ENCODE peak calls at places on chromosomes 13 and 19, in ten cellular contexts. One of them, this sample, is unnamed.

GRCh38 chr19:29326849-29327840 is 114.2 kb upstream of the UQCRFS1 start:
- DNase-seq in PC-3: no peak
- DNase-seq in cardiac fibroblast: no peak
- DNase-seq in neural progenitor cell: no peak
- DNase-seq in epithelial cell of esophagus: no peak
- DNase-seq in upper lobe of right lung: no peak
- DNase-seq in endodermal cell: peak
- DNase-seq in gastrocnemius medialis: no peak
- DNase-seq in neuronal stem cell: no peak
- DNase-seq in naive thymus-derived CD4-positive, alpha-beta T cell: no peak
- DNase-seq in this sample: no peak

GRCh38 chr19:49977846-49978245 is 16.9 kb upstream of the SIGLEC11 start:
- DNase-seq in neuronal stem cell: no peak
- DNase-seq in upper lobe of right lung: no peak
- DNase-seq in naive thymus-derived CD4-positive, alpha-beta T cell: no peak
- DNase-seq in PC-3: no peak
- DNase-seq in gastrocnemius medialis: no peak
- DNase-seq in neural progenitor cell: no peak
- DNase-seq in epithelial cell of esophagus: no peak
- DNase-seq in endodermal cell: no peak
- DNase-seq in cardiac fibroblast: no peak
- DNase-seq in this sample: no peak

GRCh38 chr19:46992699-46993535 is 26.7 kb upstream of the NPAS1 start:
- DNase-seq in neural progenitor cell: no peak
- DNase-seq in neuronal stem cell: no peak
- DNase-seq in gastrocnemius medialis: peak
- DNase-seq in PC-3: no peak
- DNase-seq in epithelial cell of esophagus: no peak
- DNase-seq in endodermal cell: peak
- DNase-seq in naive thymus-derived CD4-positive, alpha-beta T cell: no peak
- DNase-seq in cardiac fibroblast: no peak
- DNase-seq in upper lobe of right lung: no peak
- DNase-seq in this sample: no peak

GRCh38 chr19:10402441-10403038 is 802 bp downstream of the CDC37 start:
- DNase-seq in upper lobe of right lung: no peak
- DNase-seq in naive thymus-derived CD4-positive, alpha-beta T cell: no peak
- DNase-seq in cardiac fibroblast: peak
- DNase-seq in neuronal stem cell: no peak
- DNase-seq in neural progenitor cell: peak
- DNase-seq in epithelial cell of esophagus: peak
- DNase-seq in endodermal cell: peak
- DNase-seq in gastrocnemius medialis: no peak
- DNase-seq in PC-3: peak
- DNase-seq in this sample: peak

GRCh38 chr19:34260771-34261173 is 6.4 kb downstream of the GARRE1 start:
- DNase-seq in endodermal cell: peak
- DNase-seq in neural progenitor cell: peak
- DNase-seq in upper lobe of right lung: no peak
- DNase-seq in gastrocnemius medialis: no peak
- DNase-seq in PC-3: no peak
- DNase-seq in epithelial cell of esophagus: no peak
- DNase-seq in naive thymus-derived CD4-positive, alpha-beta T cell: no peak
- DNase-seq in cardiac fibroblast: peak
- DNase-seq in neuronal stem cell: no peak
- DNase-seq in this sample: peak

GRCh38 chr13:21069561-21070004 is 8.2 kb upstream of the LATS2 start:
- DNase-seq in epithelial cell of esophagus: peak
- DNase-seq in cardiac fibroblast: peak
- DNase-seq in neuronal stem cell: no peak
- DNase-seq in upper lobe of right lung: no peak
- DNase-seq in PC-3: peak
- DNase-seq in naive thymus-derived CD4-positive, alpha-beta T cell: no peak
- DNase-seq in endodermal cell: no peak
- DNase-seq in gastrocnemius medialis: peak
- DNase-seq in neural progenitor cell: no peak
- DNase-seq in this sample: peak

GRCh38 chr13:22561581-22561980 is 619.2 kb upstream of the SGCG start:
- DNase-seq in naive thymus-derived CD4-positive, alpha-beta T cell: no peak
- DNase-seq in endodermal cell: no peak
- DNase-seq in gastrocnemius medialis: no peak
- DNase-seq in cardiac fibroblast: no peak
- DNase-seq in upper lobe of right lung: no peak
- DNase-seq in neuronal stem cell: no peak
- DNase-seq in epithelial cell of esophagus: no peak
- DNase-seq in PC-3: no peak
- DNase-seq in neural progenitor cell: no peak
- DNase-seq in this sample: no peak

GRCh38 chr19:17026041-17026658 is 460 bp downstream of the CPAMD8 start:
- DNase-seq in cardiac fibroblast: no peak
- DNase-seq in neural progenitor cell: peak
- DNase-seq in gastrocnemius medialis: no peak
- DNase-seq in naive thymus-derived CD4-positive, alpha-beta T cell: peak
- DNase-seq in PC-3: no peak
- DNase-seq in endodermal cell: peak
- DNase-seq in neuronal stem cell: no peak
- DNase-seq in epithelial cell of esophagus: no peak
- DNase-seq in upper lobe of right lung: peak
- DNase-seq in this sample: no peak

GRCh38 chr19:47239152-47239551 is 8.2 kb upstream of the BBC3 start:
- DNase-seq in endodermal cell: no peak
- DNase-seq in upper lobe of right lung: no peak
- DNase-seq in PC-3: no peak
- DNase-seq in gastrocnemius medialis: no peak
- DNase-seq in naive thymus-derived CD4-positive, alpha-beta T cell: peak
- DNase-seq in neuronal stem cell: no peak
- DNase-seq in cardiac fibroblast: peak
- DNase-seq in neural progenitor cell: no peak
- DNase-seq in epithelial cell of esophagus: no peak
- DNase-seq in this sample: no peak

GRCh38 chr19:296476-297225 is 5.4 kb upstream of the PLPP2 start:
- DNase-seq in gastrocnemius medialis: no peak
- DNase-seq in PC-3: no peak
- DNase-seq in neural progenitor cell: no peak
- DNase-seq in upper lobe of right lung: peak
- DNase-seq in cardiac fibroblast: no peak
- DNase-seq in naive thymus-derived CD4-positive, alpha-beta T cell: no peak
- DNase-seq in neuronal stem cell: no peak
- DNase-seq in endodermal cell: peak
- DNase-seq in epithelial cell of esophagus: no peak
- DNase-seq in this sample: no peak

GRCh38 chr19:19531951-19532805 is 3.5 kb downstream of the YJEFN3 start:
- DNase-seq in cardiac fibroblast: peak
- DNase-seq in PC-3: peak
- DNase-seq in epithelial cell of esophagus: peak
- DNase-seq in endodermal cell: peak
- DNase-seq in naive thymus-derived CD4-positive, alpha-beta T cell: peak
- DNase-seq in neuronal stem cell: peak
- DNase-seq in gastrocnemius medialis: peak
- DNase-seq in upper lobe of right lung: peak
- DNase-seq in neural progenitor cell: peak
- DNase-seq in this sample: peak

GRCh38 chr19:38457202-38457601 is 23.7 kb downstream of the RYR1 start:
- DNase-seq in PC-3: no peak
- DNase-seq in endodermal cell: no peak
- DNase-seq in neuronal stem cell: no peak
- DNase-seq in neural progenitor cell: no peak
- DNase-seq in cardiac fibroblast: no peak
- DNase-seq in epithelial cell of esophagus: no peak
- DNase-seq in gastrocnemius medialis: no peak
- DNase-seq in upper lobe of right lung: no peak
- DNase-seq in naive thymus-derived CD4-positive, alpha-beta T cell: no peak
- DNase-seq in this sample: no peak

GRCh38 chr19:47095707-47096704 is 17.6 kb downstream of the ZC3H4 start:
- DNase-seq in PC-3: peak
- DNase-seq in epithelial cell of esophagus: peak
- DNase-seq in upper lobe of right lung: peak
- DNase-seq in neuronal stem cell: no peak
- DNase-seq in neural progenitor cell: no peak
- DNase-seq in gastrocnemius medialis: peak
- DNase-seq in cardiac fibroblast: peak
- DNase-seq in endodermal cell: peak
- DNase-seq in naive thymus-derived CD4-positive, alpha-beta T cell: no peak
- DNase-seq in this sample: peak

GRCh38 chr13:103246581-103247200 is 180.5 kb upstream of the SLC10A2 start:
- DNase-seq in gastrocnemius medialis: no peak
- DNase-seq in naive thymus-derived CD4-positive, alpha-beta T cell: no peak
- DNase-seq in neural progenitor cell: no peak
- DNase-seq in neuronal stem cell: no peak
- DNase-seq in PC-3: no peak
- DNase-seq in endodermal cell: no peak
- DNase-seq in cardiac fibroblast: no peak
- DNase-seq in upper lobe of right lung: no peak
- DNase-seq in epithelial cell of esophagus: no peak
- DNase-seq in this sample: no peak

GRCh38 chr13:40518481-40518882 is 148.0 kb downstream of the FOXO1 start:
- DNase-seq in neuronal stem cell: no peak
- DNase-seq in endodermal cell: peak
- DNase-seq in upper lobe of right lung: no peak
- DNase-seq in epithelial cell of esophagus: peak
- DNase-seq in cardiac fibroblast: no peak
- DNase-seq in neural progenitor cell: no peak
- DNase-seq in gastrocnemius medialis: no peak
- DNase-seq in naive thymus-derived CD4-positive, alpha-beta T cell: no peak
- DNase-seq in PC-3: no peak
- DNase-seq in this sample: no peak

DNA sequence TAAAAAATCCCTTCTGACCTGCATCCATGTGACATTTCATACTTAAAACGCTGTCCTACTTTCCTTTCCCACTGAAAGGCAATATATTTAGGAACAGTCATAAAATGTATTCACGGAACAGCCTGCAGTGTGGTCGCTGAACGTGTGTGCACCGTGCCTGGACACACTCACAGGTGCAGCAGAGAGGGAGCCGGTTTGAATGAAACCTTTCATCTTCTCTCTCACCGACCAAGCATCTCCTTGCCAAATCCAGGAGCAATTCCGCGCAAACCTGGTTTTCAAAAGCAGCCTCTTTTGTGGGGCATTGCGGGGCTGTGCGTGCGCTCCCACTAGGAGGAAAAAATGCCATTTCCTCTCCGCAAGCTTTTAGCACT is 1.0 kb downstream of the DCLK1 start:
- DNase-seq in neural progenitor cell: no peak
- DNase-seq in neuronal stem cell: no peak
- DNase-seq in cardiac fibroblast: no peak
- DNase-seq in endodermal cell: no peak
- DNase-seq in epithelial cell of esophagus: no peak
- DNase-seq in naive thymus-derived CD4-positive, alpha-beta T cell: no peak
- DNase-seq in upper lobe of right lung: no peak
- DNase-seq in PC-3: no peak
- DNase-seq in gastrocnemius medialis: no peak
- DNase-seq in this sample: peak
- H3K4me3 ChIP-seq in neural progenitor cell: peak
- H3K4me3 ChIP-seq in neuronal stem cell: peak
- H3K4me3 ChIP-seq in cardiac fibroblast: peak
- H3K4me3 ChIP-seq in endodermal cell: peak
- H3K4me3 ChIP-seq in epithelial cell of esophagus: no peak
- H3K4me3 ChIP-seq in naive thymus-derived CD4-positive, alpha-beta T cell: no peak
- H3K4me3 ChIP-seq in upper lobe of right lung: peak
- H3K4me3 ChIP-seq in PC-3: no peak
- H3K4me3 ChIP-seq in gastrocnemius medialis: peak
- H3K4me3 ChIP-seq in this sample: peak

DNA sequence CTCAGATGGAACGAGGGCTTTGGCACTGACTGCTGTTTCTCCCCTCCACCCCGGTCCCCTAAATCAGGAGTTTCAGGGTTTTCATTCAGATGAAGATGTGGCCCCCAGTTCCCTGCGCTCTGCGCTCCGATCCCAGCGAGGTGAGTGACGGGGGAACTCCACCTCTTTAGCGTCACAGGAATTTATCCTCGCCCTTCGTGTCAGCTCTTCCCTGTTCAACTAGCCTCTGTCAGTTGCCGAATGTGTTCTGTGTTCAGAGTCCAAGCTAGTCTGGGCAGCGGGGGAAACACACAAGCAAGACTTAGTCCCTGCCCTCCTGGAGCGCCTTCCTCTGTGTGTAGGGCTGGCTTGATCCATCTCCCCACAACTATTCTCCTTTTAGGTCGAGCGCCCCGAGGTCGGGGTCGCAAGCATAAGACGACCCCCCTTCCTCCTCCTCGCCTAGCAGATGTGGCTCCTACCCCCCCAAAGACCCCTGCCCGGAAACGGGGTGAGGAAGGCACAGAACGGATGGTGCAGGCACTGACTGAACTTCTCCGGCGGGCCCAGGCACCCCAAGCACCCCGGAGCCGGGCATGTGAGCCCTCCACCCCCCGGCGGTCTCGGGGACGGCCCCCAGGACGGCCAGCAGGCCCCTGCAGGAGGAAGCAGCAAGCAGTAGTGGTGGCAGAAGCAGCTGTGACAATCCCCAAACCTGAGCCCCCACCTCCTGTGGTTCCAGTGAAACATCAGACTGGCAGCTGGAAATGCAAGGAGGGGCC is 1.8 kb downstream of the KMT2B start:
- DNase-seq in epithelial cell of esophagus: no peak
- DNase-seq in gastrocnemius medialis: no peak
- DNase-seq in upper lobe of right lung: no peak
- DNase-seq in endodermal cell: no peak
- DNase-seq in cardiac fibroblast: no peak
- DNase-seq in neural progenitor cell: no peak
- DNase-seq in PC-3: no peak
- DNase-seq in naive thymus-derived CD4-positive, alpha-beta T cell: no peak
- DNase-seq in neuronal stem cell: no peak
- DNase-seq in this sample: no peak
- H3K4me3 ChIP-seq in epithelial cell of esophagus: peak
- H3K4me3 ChIP-seq in gastrocnemius medialis: no peak
- H3K4me3 ChIP-seq in upper lobe of right lung: peak
- H3K4me3 ChIP-seq in endodermal cell: peak
- H3K4me3 ChIP-seq in cardiac fibroblast: peak
- H3K4me3 ChIP-seq in neural progenitor cell: peak
- H3K4me3 ChIP-seq in PC-3: peak
- H3K4me3 ChIP-seq in naive thymus-derived CD4-positive, alpha-beta T cell: no peak
- H3K4me3 ChIP-seq in neuronal stem cell: no peak
- H3K4me3 ChIP-seq in this sample: peak

DNA sequence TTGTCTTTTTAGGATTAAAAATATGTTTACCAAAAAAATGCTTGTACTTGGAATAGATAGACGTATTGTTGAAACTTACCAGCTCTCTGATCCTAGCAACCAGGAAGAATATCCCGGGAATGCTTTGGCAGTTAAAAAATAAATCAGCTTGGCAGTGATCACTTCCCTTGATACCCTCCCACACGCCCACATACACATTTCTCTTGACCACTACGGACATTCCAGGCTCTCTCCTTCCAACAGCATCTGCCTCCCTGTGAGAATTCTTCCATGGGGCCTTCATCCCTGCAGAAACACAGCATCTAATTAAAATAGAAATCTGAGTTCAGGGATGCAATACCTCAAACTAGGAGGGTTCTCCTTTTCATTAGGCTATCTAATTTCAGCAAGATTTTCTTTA is 57.9 kb downstream of the THSD1 start:
- DNase-seq in neuronal stem cell: no peak
- DNase-seq in gastrocnemius medialis: no peak
- DNase-seq in cardiac fibroblast: peak
- DNase-seq in naive thymus-derived CD4-positive, alpha-beta T cell: no peak
- DNase-seq in endodermal cell: no peak
- DNase-seq in epithelial cell of esophagus: peak
- DNase-seq in upper lobe of right lung: no peak
- DNase-seq in neural progenitor cell: no peak
- DNase-seq in PC-3: no peak
- DNase-seq in this sample: peak
- H3K4me3 ChIP-seq in neuronal stem cell: no peak
- H3K4me3 ChIP-seq in gastrocnemius medialis: no peak
- H3K4me3 ChIP-seq in cardiac fibroblast: no peak
- H3K4me3 ChIP-seq in naive thymus-derived CD4-positive, alpha-beta T cell: no peak
- H3K4me3 ChIP-seq in endodermal cell: no peak
- H3K4me3 ChIP-seq in epithelial cell of esophagus: no peak
- H3K4me3 ChIP-seq in upper lobe of right lung: no peak
- H3K4me3 ChIP-seq in neural progenitor cell: no peak
- H3K4me3 ChIP-seq in PC-3: no peak
- H3K4me3 ChIP-seq in this sample: no peak

GRCh38 chr13:75829874-75830273 is 193.7 kb downstream of the LMO7 start:
- DNase-seq in neural progenitor cell: no peak
- DNase-seq in endodermal cell: no peak
- DNase-seq in cardiac fibroblast: no peak
- DNase-seq in gastrocnemius medialis: no peak
- DNase-seq in upper lobe of right lung: no peak
- DNase-seq in naive thymus-derived CD4-positive, alpha-beta T cell: no peak
- DNase-seq in neuronal stem cell: no peak
- DNase-seq in epithelial cell of esophagus: no peak
- DNase-seq in PC-3: no peak
- DNase-seq in this sample: peak
- H3K4me3 ChIP-seq in neural progenitor cell: no peak
- H3K4me3 ChIP-seq in endodermal cell: no peak
- H3K4me3 ChIP-seq in cardiac fibroblast: no peak
- H3K4me3 ChIP-seq in gastrocnemius medialis: no peak
- H3K4me3 ChIP-seq in upper lobe of right lung: no peak
- H3K4me3 ChIP-seq in naive thymus-derived CD4-positive, alpha-beta T cell: no peak
- H3K4me3 ChIP-seq in neuronal stem cell: no peak
- H3K4me3 ChIP-seq in epithelial cell of esophagus: no peak
- H3K4me3 ChIP-seq in PC-3: no peak
- H3K4me3 ChIP-seq in this sample: no peak